ENCODE peak calls at places on chromosomes 12 and 14, in four cellular contexts. H is NB4, C is foreskin fibroblast, I is cardiac muscle cell. G is an unnamed sample.

GRCh38 chr14:39367387-39367751 is 64.9 kb downstream of the FBXO33 start:
- DNase-seq in H (no peak), I (peak), C (no peak), G (no peak)

GRCh38 chr12:13505224-13505623 is 308.7 kb downstream of the EMP1 start:
- DNase-seq in C (no peak), H (no peak), I (no peak), G (no peak)

GRCh38 chr14:90409209-90409730 is 12.4 kb downstream of the CALM1 start:
- DNase-seq in H (no peak), I (no peak), C (peak), G (peak)

GRCh38 chr12:7068240-7068993 is 7.9 kb downstream of the C1S start:
- DNase-seq in H (no peak), I (peak), C (peak), G (no peak)

GRCh38 chr12:95674631-95675030 is 115.9 kb downstream of the NTN4 start:
- DNase-seq in C (peak), I (peak), H (no peak), G (peak)

GRCh38 chr14:63510538-63510937 is 32.6 kb downstream of the PPP2R5E start:
- DNase-seq in H (peak), C (no peak), I (no peak), G (peak)

GRCh38 chr14:102591372-102591943 is 991 bp upstream of the RCOR1 start:
- DNase-seq in C (peak), H (no peak), I (peak), G (peak)

GRCh38 chr12:53712059-53712643 is 15.1 kb downstream of the CALCOCO1 start:
- DNase-seq in I (no peak), C (no peak), H (no peak), G (no peak)

GRCh38 chr12:124091835-124092234 is 118.8 kb downstream of the ZNF664 start:
- DNase-seq in H (no peak), C (no peak), I (no peak), G (no peak)

GRCh38 chr12:45762185-45763110 is 32.9 kb downstream of the ARID2 start:
- DNase-seq in I (peak), H (peak), C (peak), G (peak)

GRCh38 chr12:9741726-9742125 is 8.8 kb upstream of the CLECL1 start:
- DNase-seq in C (no peak), I (no peak), H (peak), G (no peak)

GRCh38 chr14:99519931-99520421 is 38.8 kb downstream of the CCNK start:
- DNase-seq in C (no peak), H (no peak), I (no peak), G (no peak)

GRCh38 chr14:51871846-51872245 is 11.4 kb downstream of the GNG2 start:
- DNase-seq in H (no peak), C (no peak), I (no peak), G (no peak)

GRCh38 chr14:65035049-65035448 is 48.4 kb downstream of the FNTB start:
- DNase-seq in C (peak), H (no peak), I (no peak), G (no peak)

GRCh38 chr12:57031228-57031670 is 14.9 kb upstream of the TAC3 start:
- DNase-seq in H (peak), C (no peak), I (peak), G (no peak)

GRCh38 chr12:92729773-92730305 is 27.1 kb downstream of the PLEKHG7 start:
- DNase-seq in H (peak), C (no peak), I (no peak), G (no peak)

GRCh38 chr12:9378430-9378835 is 170.2 kb upstream of the PZP start:
- DNase-seq in I (no peak), C (no peak), H (peak), G (no peak)

GRCh38 chr12:26017484-26018211 is 59.2 kb downstream of the RASSF8 start:
- DNase-seq in H (peak), I (peak), C (peak), G (no peak)

GRCh38 chr12:1917172-1918070 is 1.0 kb downstream of the CACNA2D4 start:
- DNase-seq in H (peak), C (no peak), I (no peak), G (no peak)

GRCh38 chr14:75249251-75249957 is 29.2 kb upstream of the FOS start:
- DNase-seq in I (peak), C (no peak), H (no peak), G (peak)

GRCh38 chr12:43208627-43209026 is 343.4 kb downstream of the ADAMTS20 start:
- DNase-seq in H (no peak), C (peak), I (no peak), G (peak)

DNA sequence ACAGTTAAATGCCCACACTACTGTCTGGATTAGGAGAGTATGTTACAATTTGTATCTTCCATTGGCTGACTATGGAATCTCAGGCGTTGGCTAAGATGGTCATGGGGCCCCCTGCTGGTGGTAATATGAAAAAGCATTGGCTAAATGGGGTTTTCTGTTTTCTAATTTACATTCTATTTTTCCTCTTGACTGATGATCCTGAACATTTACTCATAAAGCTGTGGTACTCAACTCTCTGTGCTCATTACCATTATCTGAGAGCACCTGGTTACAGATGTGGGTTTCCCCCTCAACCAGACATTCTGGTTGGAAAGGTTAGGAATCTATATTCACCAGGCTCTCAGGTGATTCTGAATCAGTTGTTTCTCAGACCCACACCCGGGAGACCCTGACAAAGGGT is 64.8 kb downstream of the WSCD2 start:
- DNase-seq in C (peak), H (peak), I (peak), G (no peak)
- TF ChIP-seq CTCF in C (peak), H (peak), I (peak), G (peak)

DNA sequence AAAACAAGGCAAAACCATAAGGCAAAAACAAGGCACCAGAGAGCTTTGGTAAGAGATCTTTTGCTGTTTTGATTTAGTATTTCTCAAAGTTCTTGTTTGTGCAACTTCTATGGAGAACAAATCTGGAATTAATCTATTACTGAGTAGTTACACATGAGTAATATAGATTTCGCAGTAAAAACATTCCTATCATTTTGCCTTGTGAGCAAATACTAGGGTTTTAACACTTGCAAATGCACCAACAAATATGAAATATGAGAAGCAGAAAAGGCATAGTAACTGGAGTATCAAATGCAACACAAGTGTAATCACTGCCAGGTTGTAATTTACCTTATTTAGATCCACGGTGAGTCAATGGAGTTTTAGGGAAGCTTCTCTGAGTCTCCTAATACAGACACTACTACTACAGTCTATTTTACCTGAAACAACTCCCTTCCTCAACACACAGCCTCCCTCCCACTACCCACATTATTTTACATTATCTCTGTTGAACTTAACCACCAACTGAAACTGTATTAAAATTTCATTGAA is 324.1 kb downstream of the FLRT2 start:
- DNase-seq in I (no peak), C (peak), H (no peak), G (no peak)
- H3K4me3 ChIP-seq in I (no peak), C (no peak), H (no peak), G (no peak)

DNA sequence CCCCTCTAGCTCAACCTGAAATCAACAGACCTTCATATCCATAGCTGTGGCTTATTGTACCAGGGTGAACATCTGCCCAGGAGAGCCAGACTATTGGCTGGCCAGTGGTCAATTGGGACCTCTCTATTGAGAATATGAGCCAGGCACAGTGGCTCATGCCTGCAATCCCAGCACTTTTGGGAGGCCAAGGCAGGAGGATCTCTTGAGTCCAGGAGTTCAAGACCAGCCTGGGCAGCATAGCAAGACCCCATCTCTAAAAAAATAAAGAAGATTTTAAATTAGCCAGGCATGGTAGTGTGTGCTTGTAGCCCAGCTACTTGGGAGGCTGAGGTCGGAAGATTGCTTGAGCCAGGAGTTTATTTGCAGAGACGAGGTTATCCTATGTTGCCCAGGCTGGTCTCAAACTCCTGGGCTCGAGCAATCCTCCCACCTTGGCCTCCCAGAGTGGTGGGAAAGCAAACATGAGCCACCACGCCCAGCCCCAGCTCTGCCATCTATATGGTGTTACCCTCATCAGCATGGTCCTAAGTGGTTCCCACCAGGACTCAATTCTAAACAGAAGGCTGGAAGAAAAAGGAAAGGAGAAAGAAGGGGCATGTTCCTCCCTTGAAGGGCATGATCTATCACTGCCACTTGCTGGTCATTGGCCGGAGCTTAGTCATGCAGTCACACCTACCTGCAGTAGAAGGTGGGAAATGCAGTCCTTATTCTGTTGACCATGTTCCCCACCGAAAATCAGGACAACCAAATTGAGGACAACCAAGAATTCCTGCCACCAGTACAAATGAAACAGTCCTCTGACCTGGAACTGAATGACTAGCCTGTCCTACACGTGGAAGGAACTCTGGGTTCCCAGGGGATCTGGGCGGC is 33.7 kb upstream of the IFT81 start:
- DNase-seq in I (no peak), C (no peak), H (no peak), G (no peak)
- TF ChIP-seq CTCF in I (no peak), C (no peak), H (no peak), G (no peak)

GRCh38 chr14:73718742-73719251 is 4.6 kb upstream of the PNMA1 start:
- DNase-seq in C (no peak), H (no peak), I (no peak), G (peak)
- H3K4me3 ChIP-seq in C (no peak), H (no peak), I (no peak), G (no peak)

GRCh38 chr12:109879332-109880048 is 851 bp downstream of the GLTP start:
- DNase-seq in I (peak), C (peak), H (no peak), G (no peak)

GRCh38 chr12:109878749-109879148 is 1.6 kb downstream of the GLTP start:
- DNase-seq in I (no peak), C (no peak), H (no peak), G (no peak)

GRCh38 chr12:109881752-109882151 is 1.4 kb upstream of the GLTP start:
- DNase-seq in I (no peak), C (no peak), H (no peak), G (no peak)

GRCh38 chr12:109880938-109881337 is 597 bp upstream of the GLTP start:
- DNase-seq in I (peak), H (no peak), C (peak), G (no peak)

GRCh38 chr12:109880049-109880931 is at the start of gene GLTP:
- DNase-seq in I (peak), H (peak), C (peak), G (peak)
- TF ChIP-seq CTCF in I (peak), H (peak), C (no peak), G (peak)

DNA sequence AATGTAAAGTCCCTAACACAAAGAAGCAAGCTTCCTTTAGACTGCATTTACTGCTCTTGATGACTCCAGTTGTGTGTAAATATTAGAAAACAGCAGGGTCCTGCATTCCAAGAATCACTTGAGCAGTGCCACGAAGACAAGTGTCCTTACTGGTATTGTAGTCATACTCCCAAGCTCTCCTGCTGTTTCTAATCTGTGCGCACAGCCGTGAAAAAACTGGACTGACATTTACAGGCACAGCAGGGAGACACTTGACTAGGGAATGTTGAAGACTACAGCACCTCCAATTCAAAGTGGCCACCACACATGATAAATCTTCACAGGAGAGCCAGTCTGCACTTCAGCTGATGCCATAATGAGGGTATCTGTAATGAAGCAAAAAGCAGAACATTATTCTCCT is 91.4 kb downstream of the VRK1 start:
- DNase-seq in I (peak), H (no peak), C (no peak), G (peak)
- H3K4me3 ChIP-seq in I (no peak), H (no peak), C (no peak), G (no peak)

GRCh38 chr12:5073838-5074237 is 30.2 kb downstream of the KCNA5 start:
- DNase-seq in C (peak), H (peak), I (no peak), G (no peak)

GRCh38 chr12:5070090-5070489 is 26.4 kb downstream of the KCNA5 start:
- DNase-seq in C (no peak), H (no peak), I (no peak), G (no peak)

GRCh38 chr12:5071496-5071895 is 27.8 kb downstream of the KCNA5 start:
- DNase-seq in H (no peak), I (no peak), C (no peak), G (no peak)

GRCh38 chr12:5072326-5072725 is 28.6 kb downstream of the KCNA5 start:
- DNase-seq in H (no peak), I (no peak), C (no peak), G (no peak)

GRCh38 chr12:5073054-5073453 is 29.4 kb downstream of the KCNA5 start:
- DNase-seq in H (no peak), C (no peak), I (no peak), G (no peak)
- TF ChIP-seq CTCF in H (no peak), C (no peak), I (no peak), G (no peak)

DNA sequence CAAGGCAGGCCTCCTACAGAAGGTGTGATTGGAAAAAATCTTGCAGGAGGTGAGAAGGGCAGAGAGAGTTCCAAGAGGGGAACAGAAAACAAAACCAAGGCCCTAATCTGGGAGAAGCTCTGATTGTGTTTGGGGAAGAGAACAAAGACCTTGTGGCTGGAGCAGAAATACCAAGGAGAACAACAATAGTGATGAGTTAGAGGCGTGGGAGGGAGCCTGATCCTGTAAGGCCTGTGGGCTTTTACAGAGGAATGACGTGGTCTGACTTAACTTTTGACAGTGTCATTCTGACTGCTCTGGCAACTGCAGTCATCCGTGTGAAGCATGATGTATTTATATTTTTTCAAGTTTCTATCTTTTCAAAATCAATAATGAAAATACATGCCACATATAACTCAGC is 200.6 kb downstream of the ANO4 start:
- DNase-seq in H (peak), C (peak), I (no peak), G (peak)
- H3K4me3 ChIP-seq in H (no peak), C (no peak), I (no peak), G (no peak)

GRCh38 chr14:106201376-106201775 is 675.0 kb downstream of the TMEM121 start:
- DNase-seq in I (no peak), H (no peak), C (no peak), G (no peak)

GRCh38 chr14:106200539-106201310 is 674.3 kb downstream of the TMEM121 start:
- DNase-seq in H (no peak), C (no peak), I (no peak), G (no peak)

GRCh38 chr14:106207316-106207715 is 680.9 kb downstream of the TMEM121 start:
- DNase-seq in H (no peak), C (no peak), I (no peak), G (no peak)

GRCh38 chr14:106203438-106203837 is 677.1 kb downstream of the TMEM121 start:
- DNase-seq in H (no peak), I (no peak), C (no peak), G (no peak)

DNA sequence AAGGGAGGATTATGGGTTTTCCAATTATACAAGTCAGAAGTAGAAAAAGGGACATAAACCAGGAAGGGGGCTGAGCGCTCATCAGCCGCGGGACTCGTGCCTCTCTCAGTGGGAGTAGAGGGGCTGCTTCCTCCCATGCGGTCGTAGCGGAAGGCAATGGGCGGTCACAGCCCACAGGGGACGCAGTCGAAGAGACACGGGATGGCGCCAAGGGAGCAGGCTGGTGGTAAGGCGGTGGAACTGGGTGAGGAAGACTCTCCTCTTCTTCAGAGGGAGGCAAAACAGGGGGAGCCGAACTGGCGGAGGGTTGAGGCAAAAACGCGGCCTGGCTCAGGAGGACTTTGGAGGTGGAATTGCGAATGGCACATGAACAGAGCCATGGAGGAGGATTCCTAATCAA is 677.7 kb downstream of the TMEM121 start:
- DNase-seq in C (no peak), H (peak), I (no peak), G (no peak)
- TF ChIP-seq CTCF in C (no peak), H (no peak), I (no peak), G (no peak)

GRCh38 chr12:5856692-5857091 is 88.4 kb downstream of the ANO2 start:
- DNase-seq in I (no peak), C (no peak), H (no peak), G (peak)
- H3K4me3 ChIP-seq in I (no peak), C (no peak), H (no peak), G (no peak)